ENCODE peak calls at places on chromosomes 13 and 19, in nine cellular contexts. R is fibroblast of pulmonary artery; F is thoracic aorta; H is mammary epithelial cell; W is iPS DF 6.9; U is stimulated activated CD4-positive, alpha-beta T cell treated with anti-CD3 and anti-CD28 coated beads, Interleukin-4, amount 100 ng/mL, for 48 hours; V is breast epithelium; J is adrenal gland; G is activated CD4-positive, CD25-positive, alpha-beta regulatory T cell. I is an unnamed sample.
A peak's percentile ranks its signal among the peaks of the same experiment; 100 is the strongest.

GRCh38 chr19:45863840-45864628 is at the start of gene FOXA3:
- DNase-seq in V (no peak), F (no peak), W (no peak), R (peak; percentile 25), H (no peak), J (no peak), G (peak; percentile 20), U (peak; percentile 56), I (peak; percentile 51)

GRCh38 chr13:110008816-110009215 is 222.4 kb upstream of the IRS2 start:
- DNase-seq in U (no peak), G (no peak), J (no peak), F (no peak), H (no peak), W (no peak), R (no peak), V (no peak), I (no peak)

GRCh38 chr19:2529473-2529918 is 53.6 kb downstream of the GADD45B start:
- DNase-seq in G (no peak), F (no peak), V (peak; percentile 68), H (peak; percentile 98), R (peak; percentile 91), J (no peak), U (no peak), W (no peak), I (no peak)

GRCh38 chr13:89066868-89067466 is 1395.8 kb downstream of the SLITRK5 start:
- DNase-seq in U (no peak), H (peak; percentile 19), F (no peak), J (peak; percentile 20), W (peak; percentile 43), R (peak; percentile 45), G (no peak), V (no peak), I (no peak)

GRCh38 chr19:43078311-43078710 is 4.2 kb downstream of the PSG2 start:
- DNase-seq in W (no peak), H (peak; percentile 84), R (peak; percentile 11), J (no peak), U (no peak), G (no peak), V (no peak), F (no peak), I (no peak)

GRCh38 chr19:17095141-17095919 is 19.8 kb downstream of the MYO9B start:
- DNase-seq in W (no peak), V (no peak), U (no peak), R (peak; percentile 98), J (no peak), H (no peak), F (peak; percentile 77), G (no peak), I (no peak)

GRCh38 chr19:18514800-18515682 is 6.8 kb downstream of the ELL start:
- DNase-seq in J (peak; percentile 80), U (no peak), R (peak; percentile 90), G (no peak), V (peak; percentile 34), H (no peak), W (no peak), F (no peak), I (no peak)

GRCh38 chr13:66200555-66200954 is 1029.6 kb downstream of the PCDH9 start:
- DNase-seq in F (no peak), W (no peak), G (no peak), R (peak; percentile 20), J (no peak), U (no peak), V (no peak), H (no peak), I (no peak)

GRCh38 chr13:46484561-46484960 is 68.4 kb upstream of the LRCH1 start:
- DNase-seq in G (no peak), F (no peak), H (no peak), J (no peak), U (no peak), W (no peak), V (no peak), R (no peak), I (no peak)

GRCh38 chr13:60150538-60150937 is 13.2 kb downstream of the DIAPH3 start:
- DNase-seq in G (no peak), R (no peak), J (no peak), V (no peak), U (no peak), W (no peak), F (no peak), H (no peak), I (no peak)

GRCh38 chr19:38665950-38666661 is 18.7 kb downstream of the ACTN4 start:
- DNase-seq in U (no peak), G (no peak), H (no peak), W (no peak), F (no peak), J (no peak), R (peak; percentile 84), V (peak; percentile 76), I (no peak)

GRCh38 chr13:48532146-48532472 is 771 bp downstream of the RCBTB2 start:
- DNase-seq in W (no peak), G (no peak), V (no peak), F (no peak), J (no peak), H (no peak), R (peak; percentile 61), U (no peak), I (no peak)

GRCh38 chr13:31089649-31090048 is 72.1 kb downstream of the HSPH1 start:
- DNase-seq in J (no peak), H (no peak), W (no peak), F (no peak), U (no peak), G (no peak), V (no peak), R (no peak), I (no peak)

GRCh38 chr13:79466852-79467251 is 14.1 kb upstream of the NDFIP2 start:
- DNase-seq in F (no peak), J (no peak), H (no peak), W (no peak), R (no peak), G (no peak), V (no peak), U (no peak), I (no peak)

GRCh38 chr19:46935066-46935663 is 74.4 kb downstream of the ARHGAP35 start:
- DNase-seq in J (no peak), G (no peak), V (no peak), F (no peak), U (no peak), W (no peak), H (no peak), R (no peak), I (no peak)

GRCh38 chr19:4329858-4330257 is 8.8 kb downstream of the STAP2 start:
- DNase-seq in G (no peak), R (no peak), W (no peak), H (no peak), J (peak; percentile 41), F (no peak), V (no peak), U (no peak), I (no peak)

GRCh38 chr19:17719730-17720486 is 628 bp downstream of the MAP1S start:
- DNase-seq in W (no peak), G (peak; percentile 10), F (no peak), J (no peak), R (no peak), H (peak; percentile 58), U (no peak), V (peak; percentile 52), I (no peak)

GRCh38 chr19:51470966-51471365 is 7.4 kb upstream of the CEACAM18 start:
- DNase-seq in V (no peak), H (peak; percentile 8), J (no peak), F (no peak), U (no peak), W (no peak), R (peak; percentile 50), G (no peak), I (no peak)

GRCh38 chr19:58279042-58279924 is 528 bp downstream of the ZNF8 start:
- DNase-seq in V (peak; percentile 33), W (peak; percentile 29), G (no peak), U (peak; percentile 35), R (peak; percentile 72), J (peak; percentile 83), H (peak; percentile 34), F (peak; percentile 40), I (no peak)

GRCh38 chr19:3807131-3807480 is 20.9 kb upstream of the MATK start:
- DNase-seq in G (no peak), W (no peak), H (no peak), R (no peak), J (no peak), F (no peak), U (no peak), V (no peak), I (no peak)

GRCh38 chr13:57631607-57632275 is at the start of gene PCDH17:
- DNase-seq in J (peak; percentile 36), U (no peak), G (no peak), H (no peak), R (peak; percentile 42), W (no peak), F (no peak), V (no peak), I (no peak)

GRCh38 chr13:50699874-50700663 is 143.4 kb downstream of the DLEU7 start:
- DNase-seq in J (no peak), U (no peak), W (no peak), G (no peak), V (no peak), R (no peak), H (no peak), F (no peak), I (no peak)

GRCh38 chr19:16051254-16052025 is 24.9 kb upstream of the TPM4 start:
- DNase-seq in R (peak; percentile 39), F (no peak), V (no peak), W (no peak), U (no peak), J (no peak), H (peak; percentile 26), G (peak; percentile 9), I (peak; percentile 53)

GRCh38 chr13:20814224-20814910 is 40.6 kb upstream of the EEF1AKMT1 start:
- DNase-seq in F (peak; percentile 69), U (no peak), J (peak; percentile 83), V (peak; percentile 61), W (no peak), G (no peak), R (peak; percentile 96), H (peak; percentile 41), I (no peak)

I was measured in T-cell.